ENCODE peak calls at places on chromosomes 3 and 15, in nine cellular contexts. M is heart left ventricle; Y is GM20000; S is CD4-positive, alpha-beta T cell; U is esophagus squamous epithelium; R is transverse colon; E is right lobe of liver; D is psoas muscle; O is dorsolateral prefrontal cortex. B is an unnamed sample.

GRCh38 chr15:25568751-25569150 is 129.9 kb upstream of the UBE3A start:
- DNase-seq in M (peak), Y (no peak), S (no peak), U (no peak), R (no peak), E (no peak), D (no peak), O (peak), B (no peak)

GRCh38 chr3:11290743-11291680 is 18.8 kb downstream of the ATG7 start:
- DNase-seq in M (no peak), Y (peak), S (no peak), U (no peak), R (no peak), E (no peak), D (no peak), O (no peak), B (peak)

GRCh38 chr3:30140356-30140755 is 466.0 kb upstream of the TGFBR2 start:
- DNase-seq in M (no peak), Y (no peak), S (no peak), U (no peak), R (no peak), E (no peak), D (no peak), O (no peak), B (no peak)

GRCh38 chr15:73983211-73983727 is 8.8 kb downstream of the STOML1 start:
- DNase-seq in M (peak), Y (no peak), S (no peak), U (no peak), R (peak), E (peak), D (peak), O (no peak), B (peak)

GRCh38 chr3:56323986-56324420 is 144.3 kb downstream of the ERC2 start:
- DNase-seq in M (no peak), Y (no peak), S (no peak), U (no peak), R (no peak), E (no peak), D (no peak), O (no peak), B (peak)

GRCh38 chr3:61894988-61895935 is 333.9 kb downstream of the PTPRG start:
- DNase-seq in M (peak), Y (peak), S (no peak), U (no peak), R (peak), E (no peak), D (peak), O (no peak), B (peak)

GRCh38 chr3:1774597-1774996 is 324.1 kb upstream of the CNTN4 start:
- DNase-seq in M (no peak), Y (no peak), S (no peak), U (no peak), R (no peak), E (no peak), D (no peak), O (no peak), B (no peak)

GRCh38 chr15:63041982-63042878 is at the start of gene TPM1:
- DNase-seq in M (peak), Y (peak), S (no peak), U (no peak), R (peak), E (peak), D (peak), O (no peak), B (peak)

GRCh38 chr3:98740324-98740723 is 22.8 kb upstream of the ST3GAL6 start:
- DNase-seq in M (no peak), Y (no peak), S (no peak), U (no peak), R (no peak), E (no peak), D (no peak), O (no peak), B (no peak)

GRCh38 chr3:124526601-124527000 is 203.7 kb upstream of the UMPS start:
- DNase-seq in M (no peak), Y (no peak), S (no peak), U (no peak), R (no peak), E (no peak), D (no peak), O (no peak), B (no peak)

GRCh38 chr15:69794643-69795461 is 302.9 kb downstream of the TLE3 start:
- DNase-seq in M (no peak), Y (no peak), S (no peak), U (no peak), R (no peak), E (no peak), D (peak), O (no peak), B (peak)

GRCh38 chr3:139935866-139936817 is 1.2 kb downstream of the CLSTN2 start:
- DNase-seq in M (peak), Y (no peak), S (no peak), U (no peak), R (no peak), E (peak), D (peak), O (no peak), B (no peak)

GRCh38 chr3:9014189-9014588 is 50.9 kb upstream of the RAD18 start:
- DNase-seq in M (no peak), Y (no peak), S (no peak), U (no peak), R (no peak), E (no peak), D (no peak), O (no peak), B (peak)

GRCh38 chr15:70439304-70439877 is 324.0 kb downstream of the UACA start:
- DNase-seq in M (peak), Y (no peak), S (no peak), U (no peak), R (no peak), E (no peak), D (no peak), O (no peak), B (no peak)

GRCh38 chr3:39592306-39592705 is 124.8 kb downstream of the MOBP start:
- DNase-seq in M (no peak), Y (no peak), S (no peak), U (no peak), R (no peak), E (no peak), D (no peak), O (no peak), B (peak)

GRCh38 chr3:10185804-10186762 is 21.4 kb downstream of the IRAK2 start:
- DNase-seq in M (no peak), Y (no peak), S (no peak), U (no peak), R (no peak), E (no peak), D (no peak), O (no peak), B (no peak)

GRCh38 chr3:156491192-156491591 is 63.7 kb downstream of the SSR3 start:
- DNase-seq in M (no peak), Y (no peak), S (no peak), U (no peak), R (no peak), E (no peak), D (no peak), O (no peak), B (no peak)

GRCh38 chr3:71510485-71510884 is 73.0 kb downstream of the FOXP1 start:
- DNase-seq in M (no peak), Y (no peak), S (no peak), U (no peak), R (no peak), E (no peak), D (no peak), O (no peak), B (peak)

GRCh38 chr3:37200141-37200540 is 25.8 kb upstream of the LRRFIP2 start:
- DNase-seq in M (no peak), Y (no peak), S (no peak), U (no peak), R (no peak), E (no peak), D (no peak), O (no peak), B (no peak)

GRCh38 chr3:55296781-55297180 is 190.3 kb downstream of the WNT5A start:
- DNase-seq in M (no peak), Y (no peak), S (no peak), U (no peak), R (no peak), E (no peak), D (no peak), O (no peak), B (no peak)

GRCh38 chr15:88987951-88988671 is 74.9 kb upstream of the MFGE8 start:
- DNase-seq in M (no peak), Y (no peak), S (no peak), U (no peak), R (no peak), E (no peak), D (no peak), O (no peak), B (peak)

GRCh38 chr3:1677576-1678164 is 421.0 kb upstream of the CNTN4 start:
- DNase-seq in M (no peak), Y (no peak), S (no peak), U (no peak), R (no peak), E (no peak), D (no peak), O (no peak), B (no peak)

GRCh38 chr15:76576526-76577279 is 240.1 kb downstream of the ISL2 start:
- DNase-seq in M (peak), Y (no peak), S (no peak), U (no peak), R (peak), E (peak), D (peak), O (no peak), B (no peak)

GRCh38 chr3:46429250-46429649 is 22.2 kb downstream of the CCRL2 start:
- DNase-seq in M (no peak), Y (no peak), S (no peak), U (no peak), R (no peak), E (no peak), D (no peak), O (no peak), B (no peak)

GRCh38 chr3:52910823-52911222 is 13.5 kb upstream of the STIMATE start:
- DNase-seq in M (no peak), Y (no peak), S (no peak), U (no peak), R (no peak), E (no peak), D (no peak), O (no peak), B (no peak)

GRCh38 chr3:38564631-38565338 is 68.6 kb downstream of the EXOG start:
- DNase-seq in M (peak), Y (no peak), S (peak), U (no peak), R (no peak), E (peak), D (no peak), O (no peak), B (no peak)

DNA sequence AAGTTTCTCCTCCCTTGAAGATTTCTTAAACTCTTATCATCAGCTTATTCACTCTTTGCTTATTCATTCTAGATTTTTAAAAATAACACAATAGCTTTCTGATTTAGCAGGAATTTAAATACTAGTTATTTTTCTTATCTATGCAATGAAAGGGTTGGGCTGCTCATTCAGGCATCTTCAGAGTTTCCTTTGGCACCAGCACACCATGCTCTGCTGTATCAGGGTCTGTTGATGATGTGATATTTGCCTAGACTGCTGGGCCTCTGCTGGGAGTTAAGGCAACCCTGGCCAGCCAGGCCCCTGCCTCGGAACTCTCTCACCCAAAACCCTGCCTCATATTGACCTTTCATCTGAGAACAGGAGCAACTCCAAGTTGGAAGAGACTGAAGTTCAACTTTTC is 35.0 kb downstream of the DRD3 start:
- DNase-seq in M (no peak), Y (no peak), S (no peak), U (no peak), R (no peak), E (no peak), D (no peak), O (no peak), B (no peak)
- TF ChIP-seq CTCF in M (no peak), Y (no peak), S (no peak), U (no peak), R (no peak), E (no peak), D (no peak), O (no peak), B (no peak)

DNA sequence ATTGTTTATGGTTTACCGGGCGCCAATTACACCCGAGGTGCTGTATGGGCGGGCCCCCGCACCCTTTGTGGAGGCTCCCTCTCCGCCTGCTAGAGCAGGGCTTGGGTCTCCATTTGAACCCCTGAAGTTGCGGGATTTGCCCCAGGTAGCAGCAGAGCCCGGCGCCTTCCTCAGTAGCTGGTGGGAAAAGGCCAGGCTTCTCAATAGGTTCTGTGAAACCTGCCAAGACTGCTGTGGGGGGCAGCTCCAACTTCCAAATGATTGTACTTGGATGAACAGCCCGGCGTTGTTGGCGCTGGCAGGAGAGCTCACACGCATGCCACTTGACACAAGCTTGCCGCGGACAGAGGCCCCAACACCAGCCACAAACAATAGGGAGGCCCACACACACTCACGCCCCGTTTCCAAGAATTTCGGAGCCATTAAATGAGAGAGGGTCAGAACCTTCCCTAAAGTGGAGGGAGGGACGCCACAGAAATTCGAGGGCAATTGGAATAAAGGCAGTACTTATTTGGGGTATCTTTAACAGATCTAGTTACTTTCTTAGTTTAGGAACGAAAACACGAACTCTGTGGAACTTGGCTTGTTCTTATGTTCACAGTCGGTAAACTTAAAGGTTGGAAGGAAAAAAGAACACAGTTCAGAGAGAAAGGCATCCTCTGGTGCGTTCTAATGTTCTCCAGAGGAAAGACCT is 1.4 kb downstream of the EPHB3 start:
- DNase-seq in M (no peak), Y (no peak), S (no peak), U (no peak), R (no peak), E (no peak), D (no peak), O (no peak), B (peak)
- TF ChIP-seq CTCF in M (no peak), Y (no peak), S (no peak), U (no peak), R (no peak), E (no peak), D (no peak), O (no peak), B (no peak)

GRCh38 chr3:152834354-152835310 is at the start of gene P2RY1:
- DNase-seq in M (peak), Y (peak), S (no peak), U (no peak), R (peak), E (peak), D (peak), O (no peak), B (no peak)
- TF ChIP-seq CTCF in M (no peak), Y (no peak), S (no peak), U (no peak), R (peak), E (peak), D (peak), O (no peak), B (no peak)

DNA sequence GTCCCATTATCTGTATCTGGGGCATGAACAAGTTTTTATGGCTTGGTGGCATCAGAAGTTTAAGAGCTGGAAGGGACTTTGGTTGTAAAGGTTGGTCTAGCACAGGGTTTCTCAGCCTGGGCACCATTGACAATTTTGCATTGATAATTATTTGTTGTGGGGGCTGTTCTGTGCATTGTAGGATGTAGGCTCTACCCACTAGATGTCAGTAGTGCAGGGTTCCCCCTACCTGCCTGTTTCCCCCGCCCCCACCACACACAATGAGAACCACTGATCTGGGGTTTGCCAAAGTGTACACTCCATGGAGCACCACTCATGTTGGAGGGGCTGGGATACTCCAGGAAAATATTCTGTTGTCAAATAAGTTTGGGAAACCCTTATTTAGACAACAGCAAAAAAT is 42.7 kb downstream of the PLCL2 start:
- DNase-seq in M (no peak), Y (peak), S (no peak), U (no peak), R (no peak), E (no peak), D (no peak), O (no peak), B (no peak)
- TF ChIP-seq CTCF in M (no peak), Y (no peak), S (no peak), U (no peak), R (no peak), E (no peak), D (no peak), O (no peak), B (no peak)

GRCh38 chr3:15983693-15984092 is 185.9 kb upstream of the ANKRD28 start:
- DNase-seq in M (no peak), Y (no peak), S (no peak), U (no peak), R (no peak), E (no peak), D (no peak), O (no peak), B (peak)

DNA sequence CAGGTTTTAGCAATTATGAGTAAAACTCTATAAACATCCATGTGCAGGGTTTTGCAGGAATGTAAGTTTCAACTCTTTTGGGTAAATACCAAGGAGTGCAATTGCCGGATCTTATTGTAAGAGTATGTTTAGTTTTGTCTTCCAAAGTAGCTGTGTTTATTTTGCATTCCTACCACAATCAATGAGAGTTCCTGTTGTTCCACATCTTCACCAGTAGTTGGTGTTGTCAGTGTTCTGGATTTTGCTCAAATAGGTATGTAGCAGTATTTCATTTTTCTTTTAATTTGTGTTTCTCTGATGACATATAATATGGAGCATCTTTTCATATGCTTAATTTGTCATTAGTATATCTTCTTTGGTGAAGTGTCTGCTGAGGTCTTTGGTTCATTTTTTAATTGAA is 185.1 kb upstream of the GALNT15 start:
- DNase-seq in M (no peak), Y (no peak), S (no peak), U (no peak), R (no peak), E (no peak), D (no peak), O (no peak), B (peak)
- TF ChIP-seq CTCF in M (no peak), Y (peak), S (no peak), U (no peak), R (no peak), E (peak), D (peak), O (no peak), B (peak)

GRCh38 chr3:66500575-66501482 is at the start of gene LRIG1:
- DNase-seq in M (peak), Y (peak), S (peak), U (peak), R (peak), E (peak), D (peak), O (peak), B (peak)
- TF ChIP-seq CTCF in M (peak), Y (no peak), S (peak), U (no peak), R (peak), E (no peak), D (peak), O (peak), B (peak)

GRCh38 chr3:111210003-111210699 is 138.5 kb downstream of the NECTIN3 start:
- DNase-seq in M (no peak), Y (no peak), S (no peak), U (no peak), R (no peak), E (no peak), D (no peak), O (no peak), B (peak)
- TF ChIP-seq CTCF in M (no peak), Y (no peak), S (no peak), U (no peak), R (no peak), E (no peak), D (no peak), O (no peak), B (peak)

DNA sequence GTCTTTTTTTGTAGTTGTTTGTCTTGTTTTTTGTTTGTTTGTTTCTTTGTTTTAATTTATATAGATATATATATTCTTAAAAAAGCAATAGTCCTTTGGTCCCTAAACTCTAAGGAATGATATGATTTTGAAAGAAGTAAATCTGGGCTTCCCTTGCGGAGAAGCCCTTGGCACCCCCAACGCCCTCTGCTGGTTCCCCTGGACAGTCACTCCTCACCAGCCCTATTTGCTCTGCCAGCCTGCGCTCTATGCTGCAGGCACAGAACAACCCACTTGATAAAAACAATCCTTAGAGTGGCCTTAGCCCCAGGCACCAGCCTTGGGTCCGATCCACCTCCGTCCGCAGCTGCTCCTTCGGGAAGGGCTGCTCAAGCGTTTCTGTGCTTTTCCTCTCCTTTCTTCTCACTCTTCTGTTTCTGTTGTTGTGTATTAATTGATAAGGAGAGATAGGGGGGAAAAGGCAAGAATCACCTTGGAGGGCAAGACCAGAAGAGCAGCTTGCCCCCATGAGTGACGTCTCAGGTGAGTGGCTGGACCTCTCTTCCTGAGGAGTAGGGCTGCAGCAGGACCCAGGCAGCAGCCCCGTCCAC is 13.7 kb upstream of the PARP6 start:
- DNase-seq in M (peak), Y (no peak), S (peak), U (no peak), R (peak), E (no peak), D (peak), O (no peak), B (no peak)
- TF ChIP-seq CTCF in M (peak), Y (peak), S (peak), U (no peak), R (peak), E (peak), D (peak), O (peak), B (peak)